ENCODE peak calls at places on chromosomes 2 and 18, in six cellular contexts. O is AG08396; L is NCI-H1092 treated with DMSO at 0.1 percent for 48 hours; M is HEK293T; W is cardiac muscle cell; E is activated CD4-positive, CD25-positive, alpha-beta regulatory T cell treated with anti-CD3 and anti-CD28 coated beads, Interleukin-2, amount 50 U/mL, for 16 hours. D is an unnamed sample.

GRCh38 chr2:120768112-120769048 is 32.7 kb downstream of the GLI2 start:
- DNase-seq in O (no peak), L (no peak), M (no peak), W (no peak), E (no peak), D (no peak)

GRCh38 chr2:42973771-42974170 is 181.4 kb upstream of the HAAO start:
- DNase-seq in O (no peak), L (no peak), M (no peak), W (no peak), E (no peak), D (no peak)

GRCh38 chr2:52821631-52822030 is 946.0 kb upstream of the CHAC2 start:
- DNase-seq in O (no peak), L (no peak), M (no peak), W (peak; percentile 0), E (no peak), D (no peak)

GRCh38 chr2:147045113-147045512 is 799.7 kb upstream of the ACVR2A start:
- DNase-seq in O (peak; percentile 3), L (peak; percentile 50), M (peak; percentile 40), W (peak; percentile 81), E (no peak), D (peak; percentile 50)

GRCh38 chr2:152558174-152559091 is 158.8 kb downstream of the PRPF40A start:
- DNase-seq in O (peak; percentile 52), L (no peak), M (no peak), W (peak; percentile 93), E (no peak), D (no peak)

GRCh38 chr2:179181002-179181401 is 83.6 kb downstream of the SESTD1 start:
- DNase-seq in O (no peak), L (no peak), M (no peak), W (no peak), E (no peak), D (no peak)

GRCh38 chr2:134336352-134336751 is 82.5 kb downstream of the MGAT5 start:
- DNase-seq in O (no peak), L (no peak), M (no peak), W (no peak), E (no peak), D (no peak)

GRCh38 chr2:159584796-159585195 is 31.6 kb downstream of the BAZ2B start:
- DNase-seq in O (no peak), L (no peak), M (no peak), W (no peak), E (no peak), D (no peak)

GRCh38 chr2:27901219-27901618 is 10.7 kb downstream of the BABAM2 start:
- DNase-seq in O (no peak), L (no peak), M (no peak), W (no peak), E (no peak), D (no peak)

GRCh38 chr2:69978157-69978904 is 16.9 kb upstream of the ASPRV1 start:
- DNase-seq in O (no peak), L (no peak), M (no peak), W (no peak), E (no peak), D (no peak)

GRCh38 chr2:113700186-113700841 is 56.1 kb downstream of the SLC35F5 start:
- DNase-seq in O (peak; percentile 38), L (no peak), M (peak; percentile 72), W (peak; percentile 51), E (peak; percentile 2), D (peak; percentile 37)

GRCh38 chr2:98108110-98108509 is 21.1 kb downstream of the VWA3B start:
- DNase-seq in O (no peak), L (no peak), M (no peak), W (no peak), E (no peak), D (no peak)

GRCh38 chr18:46173393-46174316 is 69.5 kb downstream of the HAUS1 start:
- DNase-seq in O (peak; percentile 95), L (peak; percentile 96), M (peak; percentile 83), W (peak; percentile 93), E (peak; percentile 89), D (peak; percentile 97)

GRCh38 chr2:217952409-217952808 is 50.4 kb downstream of the TNS1 start:
- DNase-seq in O (no peak), L (no peak), M (no peak), W (no peak), E (no peak), D (no peak)

GRCh38 chr2:215362562-215362904 is 50.7 kb downstream of the ATIC start:
- DNase-seq in O (no peak), L (no peak), M (no peak), W (peak; percentile 40), E (no peak), D (no peak)

GRCh38 chr2:152054593-152054992 is 44.3 kb downstream of the CACNB4 start:
- DNase-seq in O (no peak), L (no peak), M (no peak), W (peak; percentile 75), E (no peak), D (no peak)

GRCh38 chr2:97712693-97713295 is 582 bp upstream of the ZAP70 start:
- DNase-seq in O (no peak), L (no peak), M (no peak), W (no peak), E (no peak), D (no peak)

GRCh38 chr2:178514664-178515063 is 34.4 kb downstream of the PLEKHA3 start:
- DNase-seq in O (peak; percentile 22), L (no peak), M (no peak), W (no peak), E (peak; percentile 10), D (no peak)

GRCh38 chr18:23354625-23355024 is 98.5 kb upstream of the RIOK3 start:
- DNase-seq in O (peak; percentile 32), L (no peak), M (no peak), W (peak; percentile 53), E (no peak), D (no peak)

GRCh38 chr2:63594622-63595021 is 5.9 kb downstream of the MDH1 start:
- DNase-seq in O (no peak), L (no peak), M (no peak), W (no peak), E (no peak), D (no peak)

GRCh38 chr18:13680612-13681011 is 45.7 kb downstream of the FAM210A start:
- DNase-seq in O (no peak), L (no peak), M (peak; percentile 17), W (peak; percentile 32), E (no peak), D (peak; percentile 72)

GRCh38 chr2:175030380-175031271 is 25.4 kb upstream of the CHN1 start:
- DNase-seq in O (peak; percentile 35), L (peak; percentile 25), M (peak; percentile 60), W (peak; percentile 54), E (no peak), D (peak; percentile 71)

GRCh38 chr2:239313776-239314175 is 87.0 kb downstream of the HDAC4 start:
- DNase-seq in O (no peak), L (no peak), M (no peak), W (no peak), E (no peak), D (no peak)

GRCh38 chr2:60262178-60262577 is 291.3 kb downstream of the BCL11A start:
- DNase-seq in O (no peak), L (peak; percentile 48), M (no peak), W (no peak), E (no peak), D (no peak)

GRCh38 chr2:70711191-70711590 is 56.8 kb downstream of the ADD2 start:
- DNase-seq in O (no peak), L (no peak), M (no peak), W (no peak), E (no peak), D (no peak)

GRCh38 chr2:231701456-231702373 is 6.6 kb upstream of the PTMA start:
- DNase-seq in O (no peak), L (no peak), M (no peak), W (peak; percentile 92), E (no peak), D (no peak)

GRCh38 chr2:127106457-127106997 is 427 bp downstream of the BIN1 start:
- DNase-seq in O (no peak), L (no peak), M (peak; percentile 44), W (peak; percentile 27), E (no peak), D (no peak)

GRCh38 chr2:219028141-219028540 is 13.2 kb downstream of the CFAP65 start:
- DNase-seq in O (no peak), L (no peak), M (no peak), W (no peak), E (no peak), D (no peak)

GRCh38 chr2:156464106-156464505 is 27.9 kb downstream of the GPD2 start:
- DNase-seq in O (no peak), L (no peak), M (no peak), W (no peak), E (no peak), D (no peak)

GRCh38 chr2:229230911-229231310 is 40.2 kb downstream of the PID1 start:
- DNase-seq in O (no peak), L (no peak), M (no peak), W (no peak), E (no peak), D (no peak)